ENCODE peak calls at places on chromosomes 12 and 14, in seven cellular contexts. F is AG04450, T is BE2C, Q is left ventricle myocardium inferior, H is SJCRH30, D is left lung, M is right lobe of liver. S is an unnamed sample.

GRCh38 chr12:73892181-73892580 is 645.5 kb upstream of the ATXN7L3B start:
- DNase-seq in F (no peak), T (no peak), Q (no peak), H (peak; percentile 44), D (peak; percentile 2), M (no peak), S (no peak)

GRCh38 chr12:47067778-47068431 is 11.5 kb upstream of the PCED1B start:
- DNase-seq in F (no peak), T (no peak), Q (no peak), H (no peak), D (no peak), M (no peak), S (no peak)

GRCh38 chr12:117076410-117077372 is 22.5 kb downstream of the TESC start:
- DNase-seq in F (no peak), T (no peak), Q (no peak), H (no peak), D (peak; percentile 63), M (no peak), S (no peak)

GRCh38 chr14:53947452-53948180 is 9.0 kb downstream of the BMP4 start:
- DNase-seq in F (no peak), T (no peak), Q (no peak), H (peak; percentile 92), D (no peak), M (no peak), S (no peak)

GRCh38 chr14:84877061-84877460 is 652.9 kb upstream of the FLRT2 start:
- DNase-seq in F (no peak), T (no peak), Q (no peak), H (no peak), D (no peak), M (no peak), S (no peak)

GRCh38 chr14:92716131-92716530 is 32.3 kb downstream of the LGMN start:
- DNase-seq in F (no peak), T (no peak), Q (no peak), H (peak; percentile 26), D (no peak), M (no peak), S (no peak)

GRCh38 chr12:7271904-7272303 is 32.0 kb upstream of the ACSM4 start:
- DNase-seq in F (no peak), T (no peak), Q (no peak), H (no peak), D (no peak), M (no peak), S (no peak)

GRCh38 chr14:68458840-68459469 is 333.9 kb downstream of the ZFP36L1 start:
- DNase-seq in F (no peak), T (no peak), Q (peak; percentile 45), H (peak; percentile 98), D (no peak), M (peak; percentile 75), S (no peak)

GRCh38 chr14:57153286-57153685 is 115.4 kb downstream of the EXOC5 start:
- DNase-seq in F (no peak), T (no peak), Q (no peak), H (no peak), D (no peak), M (no peak), S (no peak)

GRCh38 chr12:93844385-93844784 is 167.2 kb downstream of the CRADD start:
- DNase-seq in F (no peak), T (no peak), Q (no peak), H (no peak), D (no peak), M (peak; percentile 78), S (no peak)

GRCh38 chr14:63899953-63900352 is 47.1 kb downstream of the SYNE2 start:
- DNase-seq in F (no peak), T (no peak), Q (no peak), H (no peak), D (no peak), M (no peak), S (no peak)

GRCh38 chr12:52584156-52584682 is 10.6 kb upstream of the KRT74 start:
- DNase-seq in F (no peak), T (no peak), Q (no peak), H (no peak), D (no peak), M (no peak), S (no peak)

GRCh38 chr12:47039079-47039478 is 40.3 kb upstream of the PCED1B start:
- DNase-seq in F (no peak), T (no peak), Q (no peak), H (no peak), D (no peak), M (no peak), S (no peak)

GRCh38 chr14:68173227-68173972 is 353.8 kb downstream of the RAD51B start:
- DNase-seq in F (peak; percentile 33), T (no peak), Q (no peak), H (no peak), D (no peak), M (no peak), S (no peak)

GRCh38 chr12:15322164-15323054 is at the start of gene PTPRO:
- DNase-seq in F (no peak), T (peak; percentile 84), Q (no peak), H (no peak), D (peak; percentile 68), M (no peak), S (no peak)

GRCh38 chr14:24231263-24232120 is 675 bp downstream of the NEDD8 start:
- DNase-seq in F (no peak), T (no peak), Q (no peak), H (no peak), D (no peak), M (no peak), S (no peak)

GRCh38 chr12:49397000-49397399 is 29.7 kb downstream of the SPATS2 start:
- DNase-seq in F (no peak), T (no peak), Q (no peak), H (no peak), D (no peak), M (no peak), S (no peak)

GRCh38 chr12:120845696-120846095 is 58.5 kb downstream of the SPPL3 start:
- DNase-seq in F (no peak), T (no peak), Q (no peak), H (no peak), D (no peak), M (no peak), S (no peak)

GRCh38 chr14:52700701-52701172 is 5.4 kb upstream of the ERO1A start:
- DNase-seq in F (no peak), T (no peak), Q (no peak), H (no peak), D (no peak), M (no peak), S (no peak)

GRCh38 chr14:74852922-74853530 is 22.9 kb downstream of the PROX2 start:
- DNase-seq in F (peak; percentile 66), T (no peak), Q (no peak), H (no peak), D (no peak), M (no peak), S (no peak)

GRCh38 chr12:20305470-20305869 is 62.9 kb upstream of the PDE3A start:
- DNase-seq in F (no peak), T (no peak), Q (no peak), H (peak; percentile 29), D (no peak), M (no peak), S (no peak)

GRCh38 chr14:75138492-75138891 is 11.6 kb upstream of the NEK9 start:
- DNase-seq in F (no peak), T (no peak), Q (no peak), H (no peak), D (no peak), M (no peak), S (no peak)

GRCh38 chr14:18688346-18688745 is 87.4 kb downstream of the OR11H12 start:
- DNase-seq in F (no peak), T (no peak), Q (no peak), H (no peak), D (no peak), M (no peak), S (no peak)

GRCh38 chr12:66921151-66921550 is 242.3 kb upstream of the GRIP1 start:
- DNase-seq in F (no peak), T (no peak), Q (no peak), H (no peak), D (no peak), M (no peak), S (no peak)
- H3K9me3 ChIP-seq in F (no peaks in the 10 kb centered on the region), T (no peaks in the 10 kb centered on the region), Q (no peaks in the 10 kb centered on the region), H (no peaks in the 10 kb centered on the region), D (no peaks in the 10 kb centered on the region), M (no peaks in the 10 kb centered on the region), S (no peaks in the 10 kb centered on the region)

DNA sequence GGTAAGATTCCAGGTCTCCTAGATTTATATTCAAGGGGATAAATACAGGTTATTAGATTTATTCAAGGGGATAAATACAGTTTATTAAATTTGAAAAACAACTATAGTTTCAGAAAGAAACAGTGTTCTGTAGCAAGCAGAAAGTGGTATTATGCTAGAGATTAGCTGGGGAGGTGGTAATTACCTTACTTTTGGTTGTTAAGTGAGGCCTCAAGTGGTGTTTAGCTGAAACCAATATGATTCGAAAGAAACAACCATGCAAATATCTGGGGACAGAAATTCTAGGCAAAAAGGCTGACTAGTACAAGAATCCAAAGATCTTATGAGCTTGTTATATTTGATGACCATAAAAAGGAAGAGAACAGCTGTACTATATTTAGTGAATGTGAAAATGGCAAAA is 6.2 kb downstream of the OR4N5 start:
- DNase-seq in F (no peak), T (no peak), Q (no peak), H (no peak), D (no peak), M (no peak), S (no peak)
- H3K9me3 ChIP-seq in F (peaks cover 9% of the 10 kb centered on the region), T (no peaks in the 10 kb centered on the region), Q (peaks cover 16% of the 10 kb centered on the region), H (no peaks in the 10 kb centered on the region), D (no peaks in the 10 kb centered on the region), M (no peaks in the 10 kb centered on the region), S (no peaks in the 10 kb centered on the region)

DNA sequence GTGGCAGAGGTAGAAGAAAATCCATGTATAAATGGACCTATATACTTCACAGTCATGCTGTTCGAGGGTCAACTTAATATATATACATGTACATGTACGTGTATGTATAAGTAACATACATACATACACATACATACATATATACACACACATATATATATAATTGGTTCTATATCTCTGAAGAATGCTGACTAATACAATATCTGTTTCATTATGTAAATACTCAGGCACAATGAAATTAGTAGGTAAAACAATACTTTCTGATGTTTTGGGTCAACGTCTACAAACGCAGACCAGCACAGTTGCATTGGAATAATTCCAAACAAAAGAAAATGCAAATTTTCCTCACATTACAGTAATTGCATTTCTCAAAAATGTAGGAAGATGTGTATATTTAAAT is 202.7 kb upstream of the DAAM1 start:
- DNase-seq in F (no peak), T (no peak), Q (no peak), H (no peak), D (no peak), M (no peak), S (no peak)
- H3K9me3 ChIP-seq in F (no peaks in the 10 kb centered on the region), T (no peaks in the 10 kb centered on the region), Q (no peaks in the 10 kb centered on the region), H (peaks cover 2% of the 10 kb centered on the region), D (no peaks in the 10 kb centered on the region), M (no peaks in the 10 kb centered on the region), S (no peaks in the 10 kb centered on the region)

GRCh38 chr14:20195911-20196310 is 5.2 kb downstream of the OR11G2 start:
- DNase-seq in F (no peak), T (no peak), Q (no peak), H (no peak), D (no peak), M (no peak), S (no peak)
- H3K9me3 ChIP-seq in F (peaks cover 7% of the 10 kb centered on the region), T (no peaks in the 10 kb centered on the region), Q (no peaks in the 10 kb centered on the region), H (no peaks in the 10 kb centered on the region), D (no peaks in the 10 kb centered on the region), M (no peaks in the 10 kb centered on the region), S (no peaks in the 10 kb centered on the region)

GRCh38 chr14:22438742-22439141 is 150.3 kb downstream of the DAD1 start:
- DNase-seq in F (no peak), T (no peak), Q (no peak), H (peak; percentile 25), D (no peak), M (no peak), S (no peak)
- H3K9me3 ChIP-seq in F (no peaks in the 10 kb centered on the region), T (no peaks in the 10 kb centered on the region), Q (no peaks in the 10 kb centered on the region), H (no peaks in the 10 kb centered on the region), D (no peaks in the 10 kb centered on the region), M (no peaks in the 10 kb centered on the region), S (no peaks in the 10 kb centered on the region)